ENCODE peak calls at places on chromosomes 12 and 14, in four cellular contexts. H, D, L and T are unnamed samples.

GRCh38 chr12:4849024-4849594 is 60.6 kb upstream of the KCNA1 start:
- DNase-seq in H (no peak), D (no peak), L (no peak), T (no peak)

GRCh38 chr12:67698711-67699603 is 50.4 kb downstream of the DYRK2 start:
- DNase-seq in H (no peak), D (peak), L (peak), T (peak)

GRCh38 chr12:65889144-65889880 is 65.0 kb downstream of the HMGA2 start:
- DNase-seq in H (no peak), D (no peak), L (no peak), T (no peak)

GRCh38 chr14:95614335-95614734 is 71.9 kb upstream of the TCL1B start:
- DNase-seq in H (no peak), D (no peak), L (no peak), T (no peak)

GRCh38 chr12:607541-608001 is 55.7 kb downstream of the NINJ2 start:
- DNase-seq in H (no peak), D (no peak), L (peak), T (no peak)

GRCh38 chr12:56528836-56529235 is 7.2 kb downstream of the RBMS2 start:
- DNase-seq in H (no peak), D (no peak), L (no peak), T (no peak)

GRCh38 chr14:102907303-102907844 is 15.1 kb upstream of the AMN start:
- DNase-seq in H (no peak), D (no peak), L (no peak), T (no peak)

GRCh38 chr14:100560999-100561398 is 26.2 kb downstream of the BEGAIN start:
- DNase-seq in H (no peak), D (no peak), L (no peak), T (no peak)

GRCh38 chr12:58933068-58933681 is 12.9 kb upstream of the LRIG3 start:
- DNase-seq in H (peak), D (no peak), L (no peak), T (no peak)

GRCh38 chr12:96981053-96981452 is 74.0 kb downstream of the NEDD1 start:
- DNase-seq in H (no peak), D (no peak), L (no peak), T (no peak)

GRCh38 chr14:92600318-92601053 is 86.9 kb downstream of the RIN3 start:
- DNase-seq in H (no peak), D (no peak), L (peak), T (no peak)

GRCh38 chr12:1289371-1290155 is 298.5 kb downstream of the ERC1 start:
- DNase-seq in H (no peak), D (no peak), L (no peak), T (no peak)

GRCh38 chr12:42766754-42767153 is 177.2 kb upstream of the PRICKLE1 start:
- DNase-seq in H (no peak), D (no peak), L (no peak), T (no peak)

GRCh38 chr14:66746316-66747006 is 238.5 kb downstream of the GPHN start:
- DNase-seq in H (peak), D (no peak), L (peak), T (no peak)

GRCh38 chr12:48420031-48420775 is 52.2 kb upstream of the ANP32D start:
- DNase-seq in H (no peak), D (no peak), L (no peak), T (no peak)

GRCh38 chr12:71552728-71553501 is 110.7 kb downstream of the ZFC3H1 start:
- DNase-seq in H (no peak), D (no peak), L (no peak), T (no peak)

GRCh38 chr12:25074954-25075353 is 120.0 kb downstream of the DNAI7 start:
- DNase-seq in H (no peak), D (no peak), L (no peak), T (no peak)

GRCh38 chr12:50505945-50506344 is 1.2 kb downstream of the DIP2B start:
- DNase-seq in H (no peak), D (no peak), L (no peak), T (no peak)

GRCh38 chr12:48197549-48197966 is 5.5 kb downstream of the OR10AD1 start:
- DNase-seq in H (no peak), D (peak), L (peak), T (no peak)

GRCh38 chr12:5511644-5512584 is 80.0 kb downstream of the NTF3 start:
- DNase-seq in H (no peak), D (no peak), L (no peak), T (no peak)

GRCh38 chr14:101960225-101960624 is 4.1 kb upstream of the DYNC1H1 start:
- DNase-seq in H (no peak), D (no peak), L (peak), T (no peak)

GRCh38 chr14:56686416-56686815 is 106.8 kb downstream of the TMEM260 start:
- DNase-seq in H (no peak), D (no peak), L (no peak), T (no peak)

GRCh38 chr14:86777950-86778602 is 1214.9 kb downstream of the GALC start:
- DNase-seq in H (peak), D (no peak), L (no peak), T (no peak)

GRCh38 chr14:73771848-73772705 is 57.9 kb upstream of the PNMA1 start:
- DNase-seq in H (no peak), D (peak), L (peak), T (peak)

GRCh38 chr12:68665016-68665569 is 21.7 kb upstream of the NUP107 start:
- DNase-seq in H (no peak), D (no peak), L (no peak), T (no peak)

GRCh38 chr14:78448483-78449094 is 278.4 kb downstream of the NRXN3 start:
- DNase-seq in H (no peak), D (no peak), L (peak), T (no peak)

GRCh38 chr14:61615743-61616523 is 79.4 kb upstream of the HIF1A start:
- DNase-seq in H (no peak), D (no peak), L (no peak), T (no peak)

GRCh38 chr14:77154421-77154820 is 12.8 kb upstream of the ZDHHC22 start:
- DNase-seq in H (no peak), D (no peak), L (no peak), T (no peak)

GRCh38 chr14:97456958-97457357 is 659.8 kb downstream of the VRK1 start:
- DNase-seq in H (no peak), D (no peak), L (peak), T (peak)

GRCh38 chr12:12333980-12334709 is 15.9 kb downstream of the MANSC1 start:
- DNase-seq in H (no peak), D (peak), L (peak), T (peak)

GRCh38 chr14:31954991-31955390 is 122.1 kb upstream of the ARHGAP5 start:
- DNase-seq in H (no peak), D (no peak), L (no peak), T (no peak)

GRCh38 chr12:31849090-31849687 is 110.0 kb upstream of the RESF1 start:
- DNase-seq in H (no peak), D (no peak), L (peak), T (no peak)

GRCh38 chr12:32002848-32003493 is 43.8 kb downstream of the RESF1 start:
- DNase-seq in H (no peak), D (no peak), L (no peak), T (no peak)